ENCODE peak calls at places on chromosome 18, in seven cellular contexts. X is GM12891, Z is A549, H is heart left ventricle, F is suprapubic skin, B is stomach, E is IMR-90. M is an unnamed sample.
A peak's percentile ranks its signal among the peaks of the same experiment; 100 is the strongest.

GRCh38 chr18:62576858-62577512 is 54.2 kb downstream of the ZCCHC2 start:
- DNase-seq in X (no peak), Z (no peak), H (no peak), F (no peak), B (no peak), E (no peak), M (no peak)

GRCh38 chr18:38525039-38525438 is 959.4 kb upstream of the CELF4 start:
- DNase-seq in X (no peak), Z (no peak), H (no peak), F (no peak), B (no peak), E (no peak), M (no peak)

GRCh38 chr18:28684746-28685145 is 507.8 kb upstream of the CDH2 start:
- DNase-seq in X (no peak), Z (no peak), H (no peak), F (no peak), B (no peak), E (no peak), M (no peak)

GRCh38 chr18:26008096-26008495 is 82.3 kb downstream of the SS18 start:
- DNase-seq in X (no peak), Z (no peak), H (no peak), F (no peak), B (no peak), E (no peak), M (no peak)

GRCh38 chr18:54134053-54134452 is 90.4 kb downstream of the MBD2 start:
- DNase-seq in X (no peak), Z (no peak), H (no peak), F (no peak), B (no peak), E (no peak), M (no peak)

GRCh38 chr18:24270937-24271380 is 126.7 kb downstream of the OSBPL1A start:
- DNase-seq in X (no peak), Z (peak; percentile 29), H (no peak), F (no peak), B (no peak), E (peak; percentile 63), M (no peak)

GRCh38 chr18:54284967-54285785 is 15.9 kb downstream of the POLI start:
- DNase-seq in X (peak; percentile 27), Z (no peak), H (peak; percentile 67), F (no peak), B (no peak), E (peak; percentile 75), M (peak; percentile 97)

GRCh38 chr18:29560270-29560669 is 1383.3 kb upstream of the CDH2 start:
- DNase-seq in X (no peak), Z (no peak), H (no peak), F (no peak), B (no peak), E (no peak), M (peak; percentile 15)

GRCh38 chr18:47560693-47561092 is 309.2 kb upstream of the SKOR2 start:
- DNase-seq in X (no peak), Z (no peak), H (no peak), F (no peak), B (no peak), E (no peak), M (no peak)

GRCh38 chr18:48517048-48517447 is 21.8 kb upstream of the CTIF start:
- DNase-seq in X (no peak), Z (no peak), H (no peak), F (no peak), B (no peak), E (no peak), M (no peak)

GRCh38 chr18:9474983-9475642 is at the start of gene RALBP1:
- DNase-seq in X (peak; percentile 97), Z (peak; percentile 98), H (peak; percentile 100), F (peak; percentile 100), B (peak; percentile 100), E (peak; percentile 99), M (peak; percentile 94)
- TF ChIP-seq POLR2A in X (peak; percentile 86), Z (peak; percentile 90), H (peak; percentile 51), F (peak; percentile 67), B (no peak), E (no peak), M (peak; percentile 82)

GRCh38 chr18:21740474-21740723 is 193 bp upstream of the MIB1 start:
- DNase-seq in X (peak; percentile 86), Z (peak; percentile 93), H (peak; percentile 99), F (no peak), B (no peak), E (peak; percentile 94), M (no peak)

GRCh38 chr18:21740724-21741510 is at the start of gene MIB1:
- DNase-seq in X (peak; percentile 41), Z (no peak), H (peak; percentile 67), F (peak; percentile 98), B (peak; percentile 99), E (peak; percentile 41), M (peak; percentile 83)

GRCh38 chr18:21739604-21740473 is 753 bp upstream of the MIB1 start:
- DNase-seq in X (no peak), Z (no peak), H (no peak), F (no peak), B (no peak), E (no peak), M (no peak)

GRCh38 chr18:21735452-21736015 is 5.1 kb upstream of the MIB1 start:
- DNase-seq in X (no peak), Z (no peak), H (peak; percentile 29), F (no peak), B (peak; percentile 56), E (peak; percentile 73), M (no peak)
- TF ChIP-seq POLR2A in X (no peak), Z (no peak), H (no peak), F (no peak), B (no peak), E (no peak), M (no peak)

GRCh38 chr18:50192903-50193795 is 1.8 kb downstream of the MYO5B start:
- DNase-seq in X (no peak), Z (no peak), H (no peak), F (no peak), B (peak; percentile 35), E (no peak), M (no peak)
- TF ChIP-seq POLR2A in X (no peak), Z (no peak), H (no peak), F (no peak), B (no peak), E (no peak), M (no peak)

GRCh38 chr18:59906203-59906602 is 6.4 kb downstream of the PMAIP1 start:
- DNase-seq in X (no peak), Z (no peak), H (no peak), F (no peak), B (no peak), E (no peak), M (no peak)

GRCh38 chr18:59904051-59904601 is 4.3 kb downstream of the PMAIP1 start:
- DNase-seq in X (no peak), Z (no peak), H (no peak), F (no peak), B (no peak), E (peak; percentile 48), M (no peak)

GRCh38 chr18:59907660-59908059 is 7.9 kb downstream of the PMAIP1 start:
- DNase-seq in X (no peak), Z (no peak), H (no peak), F (no peak), B (no peak), E (peak; percentile 51), M (no peak)

GRCh38 chr18:59907172-59907571 is 7.4 kb downstream of the PMAIP1 start:
- DNase-seq in X (no peak), Z (no peak), H (no peak), F (no peak), B (no peak), E (no peak), M (no peak)

DNA sequence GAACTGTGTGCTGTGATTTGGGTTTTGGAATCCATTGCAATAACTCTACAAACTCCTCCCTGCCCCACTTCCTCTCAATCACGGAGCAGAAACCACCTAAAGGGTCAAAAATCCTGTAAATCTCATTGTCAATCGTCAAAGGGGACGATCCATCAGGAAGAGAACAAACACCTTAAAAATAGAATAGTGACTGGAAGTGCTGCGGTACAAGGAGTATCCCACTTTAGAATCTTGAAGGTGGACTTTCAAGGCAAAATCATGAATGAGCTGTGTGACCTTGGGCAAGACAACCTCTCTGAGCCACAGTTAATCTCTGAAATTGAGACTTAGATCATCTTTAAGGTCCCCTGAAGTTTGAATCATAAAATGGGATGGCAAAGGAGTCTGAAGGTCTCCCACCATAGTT is 5.9 kb downstream of the PMAIP1 start:
- DNase-seq in X (no peak), Z (no peak), H (no peak), F (no peak), B (no peak), E (no peak), M (no peak)
- TF ChIP-seq POLR2A in X (no peak), Z (no peak), H (no peak), F (no peak), B (no peak), E (no peak), M (no peak)

GRCh38 chr18:77977331-77977730 is 727.7 kb downstream of the GALR1 start:
- DNase-seq in X (no peak), Z (no peak), H (no peak), F (no peak), B (no peak), E (no peak), M (no peak)
- TF ChIP-seq POLR2A in X (no peak), Z (no peak), H (no peak), F (no peak), B (no peak), E (no peak), M (no peak)

GRCh38 chr18:8639762-8640161 is 30.5 kb downstream of the RAB12 start:
- DNase-seq in X (no peak), Z (no peak), H (no peak), F (no peak), B (no peak), E (no peak), M (no peak)
- TF ChIP-seq POLR2A in X (peak; percentile 59), Z (no peak), H (no peak), F (no peak), B (no peak), E (no peak), M (no peak)

DNA sequence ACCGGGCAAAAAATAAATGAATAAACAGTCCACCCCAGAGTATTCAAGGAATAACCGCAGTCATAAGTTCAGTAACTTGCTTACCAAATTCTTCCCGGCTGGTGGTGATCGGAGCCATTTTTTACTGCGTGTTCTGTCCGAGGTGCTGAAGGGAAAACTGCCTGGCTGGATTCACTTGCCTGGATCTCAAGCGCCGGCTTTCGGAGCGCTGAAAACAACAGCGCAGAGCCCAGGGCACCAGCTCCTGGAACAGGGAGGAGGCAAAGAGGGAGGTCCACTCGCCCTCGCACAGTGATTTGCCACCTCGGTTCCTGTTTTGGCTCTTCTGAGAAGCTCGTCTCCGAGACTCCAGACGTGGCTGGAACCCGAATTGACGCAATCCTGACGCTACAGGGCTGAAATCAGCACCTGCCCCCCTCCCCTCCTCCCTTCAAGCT is at the start of gene SYT4:
- DNase-seq in X (no peak), Z (peak; percentile 10), H (no peak), F (no peak), B (peak; percentile 47), E (peak; percentile 7), M (no peak)
- TF ChIP-seq POLR2A in X (no peak), Z (no peak), H (no peak), F (no peak), B (no peak), E (no peak), M (no peak)